ENCODE peak calls at places on chromosomes 12 and 14, in ten cellular contexts. G is NT2/D1, S is SW480, T is GDM1, Q is AG08395, E is stomach, H is SK-N-DZ, C is T-cell, K is AG08396, D is cardiac muscle cell. W is an unnamed sample.

GRCh38 chr12:103880299-103881142 is 39.5 kb upstream of the NT5DC3 start:
- DNase-seq in G (no peak), S (no peak), T (peak), Q (no peak), E (no peak), H (no peak), C (no peak), K (no peak), D (no peak), W (no peak)

GRCh38 chr12:43306066-43306465 is 245.9 kb downstream of the ADAMTS20 start:
- DNase-seq in G (no peak), S (no peak), T (no peak), Q (peak), E (no peak), H (no peak), C (no peak), K (peak), D (no peak), W (peak)

GRCh38 chr12:105523164-105524057 is 192.9 kb downstream of the C12orf75 start:
- DNase-seq in G (no peak), S (no peak), T (no peak), Q (peak), E (no peak), H (peak), C (no peak), K (peak), D (peak), W (peak)

GRCh38 chr12:18706798-18707197 is 31.0 kb downstream of the PLCZ1 start:
- DNase-seq in G (no peak), S (no peak), T (no peak), Q (no peak), E (no peak), H (no peak), C (no peak), K (no peak), D (no peak), W (no peak)

GRCh38 chr12:89461649-89462612 is 62.7 kb downstream of the GALNT4 start:
- DNase-seq in G (no peak), S (peak), T (peak), Q (peak), E (no peak), H (peak), C (no peak), K (peak), D (peak), W (peak)

GRCh38 chr12:32585680-32586079 is 93.4 kb upstream of the DNM1L start:
- DNase-seq in G (no peak), S (no peak), T (no peak), Q (no peak), E (no peak), H (no peak), C (no peak), K (no peak), D (no peak), W (no peak)

GRCh38 chr12:91417649-91418048 is 235.0 kb upstream of the DCN start:
- DNase-seq in G (no peak), S (no peak), T (no peak), Q (no peak), E (no peak), H (no peak), C (no peak), K (no peak), D (no peak), W (no peak)

GRCh38 chr14:61179061-61179675 is 102.0 kb downstream of the TMEM30B start:
- DNase-seq in G (no peak), S (peak), T (no peak), Q (no peak), E (no peak), H (no peak), C (no peak), K (no peak), D (no peak), W (peak)

GRCh38 chr14:22320353-22320733 is 268.7 kb downstream of the DAD1 start:
- DNase-seq in G (no peak), S (peak), T (no peak), Q (no peak), E (no peak), H (no peak), C (no peak), K (no peak), D (no peak), W (no peak)

GRCh38 chr14:37591311-37591940 is 3.6 kb downstream of the FOXA1 start:
- DNase-seq in G (no peak), S (no peak), T (no peak), Q (no peak), E (peak), H (no peak), C (no peak), K (no peak), D (no peak), W (no peak)

GRCh38 chr14:34043627-34044372 is 92.9 kb upstream of the EGLN3 start:
- DNase-seq in G (no peak), S (peak), T (no peak), Q (no peak), E (no peak), H (no peak), C (peak), K (no peak), D (no peak), W (peak)

W was measured in HTR-8/SVneo.